ENCODE peak calls at places on chromosomes 3 and 15, in four cellular contexts. S is smooth muscle cell of the brain vasculature, X is RPMI8226, G is fibroblast of mammary gland. Z is an unnamed sample.
A peak's percentile ranks its signal among the peaks of the same experiment; 100 is the strongest.

GRCh38 chr15:66840615-66841014 is 138.6 kb downstream of the SMAD6 start:
- DNase-seq in S (no peak), X (no peak), G (no peak), Z (no peak)

GRCh38 chr15:49380912-49381311 is 42.1 kb upstream of the FGF7 start:
- DNase-seq in S (no peak), X (no peak), G (peak; percentile 12), Z (no peak)

GRCh38 chr15:41051139-41051538 is 64.9 kb downstream of the INO80 start:
- DNase-seq in S (no peak), X (no peak), G (no peak), Z (no peak)

GRCh38 chr15:78216276-78217229 is 17.8 kb downstream of the ACSBG1 start:
- DNase-seq in S (no peak), X (peak; percentile 81), G (peak; percentile 20), Z (no peak)

GRCh38 chr3:71416868-71417267 is 166.7 kb downstream of the FOXP1 start:
- DNase-seq in S (no peak), X (no peak), G (no peak), Z (no peak)

GRCh38 chr15:48617619-48618018 is 27.9 kb downstream of the FBN1 start:
- DNase-seq in S (peak; percentile 79), X (no peak), G (peak; percentile 88), Z (peak; percentile 92)

GRCh38 chr15:51727141-51727897 is 10.1 kb downstream of the LYSMD2 start:
- DNase-seq in S (no peak), X (no peak), G (peak; percentile 51), Z (no peak)

GRCh38 chr15:91099616-91100560 is at the start of gene SV2B:
- DNase-seq in S (no peak), X (peak; percentile 51), G (peak; percentile 58), Z (peak; percentile 5)

GRCh38 chr3:63655519-63655918 is 3.0 kb downstream of the SNTN start:
- DNase-seq in S (no peak), X (no peak), G (peak; percentile 80), Z (peak; percentile 78)

GRCh38 chr3:151308089-151308488 is 8.5 kb downstream of the GPR87 start:
- DNase-seq in S (no peak), X (no peak), G (peak; percentile 45), Z (peak; percentile 49)

GRCh38 chr15:32870240-32871033 is 152.6 kb downstream of the GREM1 start:
- DNase-seq in S (no peak), X (no peak), G (peak; percentile 99), Z (peak; percentile 98)

GRCh38 chr3:59127071-59127470 is 77.2 kb upstream of the CFAP20DC start:
- DNase-seq in S (peak; percentile 72), X (no peak), G (peak; percentile 69), Z (peak; percentile 89)

GRCh38 chr3:187281191-187281714 is 10.3 kb downstream of the MASP1 start:
- DNase-seq in S (no peak), X (no peak), G (peak; percentile 93), Z (peak; percentile 27)

GRCh38 chr3:117553461-117553860 is 843.9 kb downstream of the TUSC7 start:
- DNase-seq in S (no peak), X (peak; percentile 46), G (peak; percentile 78), Z (peak; percentile 13)

GRCh38 chr15:52679232-52680040 is at the start of gene ATOSA:
- DNase-seq in S (peak; percentile 36), X (peak; percentile 98), G (peak; percentile 83), Z (peak; percentile 86)

GRCh38 chr15:47411733-47412530 is 305.4 kb upstream of the SEMA6D start:
- DNase-seq in S (no peak), X (no peak), G (no peak), Z (no peak)

GRCh38 chr3:171011109-171011508 is 15.4 kb downstream of the SLC2A2 start:
- DNase-seq in S (no peak), X (no peak), G (no peak), Z (no peak)

GRCh38 chr3:129612350-129613204 is 6.1 kb upstream of the PLXND1 start:
- DNase-seq in S (no peak), X (no peak), G (no peak), Z (no peak)